ENCODE peak calls at places on chromosomes 13 and 19, in eight cellular contexts. T, U, A, I, B, P, H and N are unnamed samples.

GRCh38 chr13:33927315-33927714 is 109.4 kb downstream of the RFC3 start:
- DNase-seq in T (no peak), U (no peak), A (peak), I (no peak), B (no peak), P (no peak), H (peak), N (no peak)

GRCh38 chr19:4206818-4207484 is 22.4 kb upstream of the EBI3 start:
- DNase-seq in T (no peak), U (no peak), A (peak), I (no peak), B (no peak), P (no peak), H (no peak), N (peak)

GRCh38 chr19:1855828-1856255 is 7.5 kb downstream of the KLF16 start:
- DNase-seq in T (no peak), U (no peak), A (no peak), I (no peak), B (no peak), P (no peak), H (no peak), N (no peak)

GRCh38 chr13:114319441-114319871 is 5.2 kb downstream of the CHAMP1 start:
- DNase-seq in T (no peak), U (no peak), A (peak), I (no peak), B (no peak), P (no peak), H (peak), N (peak)

GRCh38 chr19:2561221-2561620 is 85.3 kb downstream of the GADD45B start:
- DNase-seq in T (no peak), U (no peak), A (no peak), I (no peak), B (no peak), P (no peak), H (no peak), N (no peak)

GRCh38 chr19:485583-486236 is 10.6 kb upstream of the MADCAM1 start:
- DNase-seq in T (no peak), U (peak), A (peak), I (no peak), B (no peak), P (no peak), H (no peak), N (peak)

GRCh38 chr13:99572131-99572530 is 70.9 kb downstream of the TM9SF2 start:
- DNase-seq in T (no peak), U (no peak), A (peak), I (no peak), B (no peak), P (no peak), H (no peak), N (no peak)

GRCh38 chr19:45641274-45642105 is 2.3 kb upstream of the EML2 start:
- DNase-seq in T (peak), U (peak), A (peak), I (peak), B (peak), P (peak), H (peak), N (peak)

GRCh38 chr13:31209819-31210209 is 10.0 kb downstream of the B3GLCT start:
- DNase-seq in T (no peak), U (no peak), A (no peak), I (no peak), B (no peak), P (no peak), H (no peak), N (no peak)

GRCh38 chr13:41917641-41918040 is 43.3 kb downstream of the VWA8 start:
- DNase-seq in T (no peak), U (no peak), A (peak), I (no peak), B (no peak), P (no peak), H (peak), N (peak)

GRCh38 chr19:19630426-19630825 is 2.4 kb upstream of the LPAR2 start:
- DNase-seq in T (no peak), U (no peak), A (no peak), I (no peak), B (no peak), P (no peak), H (no peak), N (no peak)

GRCh38 chr13:40389081-40389641 is 277.3 kb downstream of the FOXO1 start:
- DNase-seq in T (no peak), U (no peak), A (no peak), I (no peak), B (no peak), P (no peak), H (no peak), N (no peak)

GRCh38 chr13:100129605-100130004 is 40.7 kb downstream of the PCCA start:
- DNase-seq in T (no peak), U (no peak), A (peak), I (no peak), B (no peak), P (no peak), H (no peak), N (peak)

GRCh38 chr19:6118043-6118442 is 7.7 kb upstream of the RFX2 start:
- DNase-seq in T (no peak), U (no peak), A (no peak), I (no peak), B (no peak), P (no peak), H (no peak), N (no peak)

GRCh38 chr19:11382898-11383705 is 1.0 kb downstream of the EPOR start:
- DNase-seq in T (no peak), U (no peak), A (peak), I (peak), B (no peak), P (no peak), H (no peak), N (peak)